ENCODE peak calls at places on chromosomes 7 and 10, in nine cellular contexts. F, R, N, A, W, M, B, T and J are unnamed samples.
A peak's percentile ranks its signal among the peaks of the same experiment; 100 is the strongest.

GRCh38 chr7:129569811-129570215 is 41.7 kb upstream of the NRF1 start:
- DNase-seq in F (no peak), R (no peak), N (no peak), A (peak; percentile 63), W (no peak), M (no peak), B (peak; percentile 55), T (no peak), J (peak; percentile 30)

GRCh38 chr10:59622320-59622901 is 87.2 kb downstream of the SLC16A9 start:
- DNase-seq in F (no peak), R (no peak), N (no peak), A (peak; percentile 67), W (peak; percentile 46), M (peak; percentile 88), B (peak; percentile 42), T (peak; percentile 61), J (peak; percentile 48)

GRCh38 chr7:73345538-73345937 is 17.6 kb downstream of the FKBP6 start:
- DNase-seq in F (no peak), R (no peak), N (no peak), A (no peak), W (no peak), M (no peak), B (no peak), T (no peak), J (no peak)

GRCh38 chr10:66167816-66168215 is 758.0 kb upstream of the LRRTM3 start:
- DNase-seq in F (no peak), R (no peak), N (peak; percentile 50), A (no peak), W (no peak), M (no peak), B (no peak), T (no peak), J (no peak)

GRCh38 chr7:111140091-111140870 is 49.4 kb downstream of the LRRN3 start:
- DNase-seq in F (no peak), R (no peak), N (no peak), A (no peak), W (no peak), M (no peak), B (no peak), T (no peak), J (no peak)

GRCh38 chr7:123747620-123748141 is 1.1 kb downstream of the WASL start:
- DNase-seq in F (peak; percentile 71), R (peak; percentile 67), N (peak; percentile 65), A (peak; percentile 39), W (peak; percentile 75), M (peak; percentile 83), B (peak; percentile 68), T (peak; percentile 75), J (peak; percentile 62)

GRCh38 chr7:130367088-130367755 is 13.1 kb upstream of the CPA1 start:
- DNase-seq in F (no peak), R (no peak), N (no peak), A (no peak), W (no peak), M (no peak), B (no peak), T (no peak), J (no peak)

GRCh38 chr7:121278120-121279021 is 50.4 kb upstream of the WNT16 start:
- DNase-seq in F (no peak), R (no peak), N (no peak), A (no peak), W (no peak), M (peak; percentile 20), B (no peak), T (no peak), J (no peak)

GRCh38 chr7:105487559-105488218 is 34.4 kb downstream of the PUS7 start:
- DNase-seq in F (no peak), R (no peak), N (no peak), A (no peak), W (peak; percentile 61), M (no peak), B (no peak), T (peak; percentile 21), J (no peak)

GRCh38 chr10:36464291-36464690 is 661.1 kb upstream of the ANKRD30A start:
- DNase-seq in F (no peak), R (no peak), N (no peak), A (no peak), W (no peak), M (no peak), B (no peak), T (no peak), J (no peak)

GRCh38 chr10:100981178-100981710 is 6.1 kb downstream of the MRPL43 start:
- DNase-seq in F (no peak), R (no peak), N (no peak), A (no peak), W (no peak), M (no peak), B (no peak), T (no peak), J (no peak)

GRCh38 chr10:128628252-128628651 is 502.0 kb upstream of the MKI67 start:
- DNase-seq in F (no peak), R (no peak), N (no peak), A (no peak), W (no peak), M (no peak), B (no peak), T (no peak), J (no peak)

GRCh38 chr7:65750511-65751344 is 122.1 kb upstream of the VKORC1L1 start:
- DNase-seq in F (peak; percentile 95), R (peak; percentile 92), N (peak; percentile 90), A (peak; percentile 60), W (peak; percentile 99), M (peak; percentile 96), B (peak; percentile 93), T (peak; percentile 93), J (peak; percentile 94)
- TF ChIP-seq POLR2AphosphoS5 in F (peak; percentile 82), R (peak; percentile 64), N (peak; percentile 7), A (peak; percentile 88), W (peak; percentile 94), M (peak; percentile 89), B (peak; percentile 80), T (peak; percentile 71), J (peak; percentile 73)

GRCh38 chr10:69239816-69240434 is 19.8 kb downstream of the HKDC1 start:
- DNase-seq in F (peak; percentile 62), R (no peak), N (no peak), A (no peak), W (no peak), M (no peak), B (no peak), T (no peak), J (no peak)

GRCh38 chr10:69239106-69239505 is 19.0 kb downstream of the HKDC1 start:
- DNase-seq in F (no peak), R (no peak), N (no peak), A (no peak), W (no peak), M (no peak), B (no peak), T (no peak), J (no peak)

GRCh38 chr10:69240455-69240854 is 20.3 kb downstream of the HKDC1 start:
- DNase-seq in F (peak; percentile 51), R (no peak), N (no peak), A (no peak), W (no peak), M (no peak), B (no peak), T (no peak), J (no peak)

GRCh38 chr10:69234447-69234846 is 14.3 kb downstream of the HKDC1 start:
- DNase-seq in F (no peak), R (no peak), N (no peak), A (no peak), W (no peak), M (no peak), B (no peak), T (no peak), J (no peak)

DNA sequence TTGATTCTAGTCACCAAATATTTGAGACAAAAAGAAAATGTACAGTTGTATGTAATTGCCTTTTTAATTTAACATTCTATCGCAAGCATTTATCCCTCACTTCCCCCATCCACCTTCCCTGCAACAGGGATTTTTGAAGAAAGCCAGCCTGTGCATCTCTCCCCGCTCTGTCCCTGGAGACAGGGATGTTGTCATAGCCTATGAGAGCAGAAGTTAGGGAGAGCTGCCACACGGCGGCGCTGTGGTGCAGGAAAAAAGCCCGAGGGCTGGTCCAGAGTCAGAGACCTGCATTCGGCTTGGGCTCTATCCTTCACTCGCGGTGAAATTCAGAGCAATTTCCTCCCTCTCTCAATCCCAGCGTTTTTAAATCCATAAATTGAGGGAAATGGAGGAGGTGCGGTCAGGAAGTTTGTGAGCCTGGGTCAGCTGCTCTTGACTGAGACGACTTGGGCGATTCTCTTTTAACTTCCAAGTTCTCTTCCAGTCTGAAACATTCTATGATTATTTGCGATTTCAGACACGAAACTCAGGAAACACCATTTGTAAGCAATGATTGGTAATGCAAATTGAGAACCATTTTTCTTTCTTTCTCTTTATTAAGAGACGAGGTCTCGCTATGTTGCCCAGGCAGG is 17.5 kb downstream of the HKDC1 start:
- DNase-seq in F (peak; percentile 93), R (peak; percentile 93), N (peak; percentile 89), A (peak; percentile 59), W (peak; percentile 87), M (peak; percentile 92), B (peak; percentile 92), T (peak; percentile 79), J (peak; percentile 90)
- TF ChIP-seq POLR2AphosphoS5 in F (no peak), R (peak; percentile 24), N (no peak), A (no peak), W (no peak), M (no peak), B (no peak), T (peak; percentile 71), J (no peak)

DNA sequence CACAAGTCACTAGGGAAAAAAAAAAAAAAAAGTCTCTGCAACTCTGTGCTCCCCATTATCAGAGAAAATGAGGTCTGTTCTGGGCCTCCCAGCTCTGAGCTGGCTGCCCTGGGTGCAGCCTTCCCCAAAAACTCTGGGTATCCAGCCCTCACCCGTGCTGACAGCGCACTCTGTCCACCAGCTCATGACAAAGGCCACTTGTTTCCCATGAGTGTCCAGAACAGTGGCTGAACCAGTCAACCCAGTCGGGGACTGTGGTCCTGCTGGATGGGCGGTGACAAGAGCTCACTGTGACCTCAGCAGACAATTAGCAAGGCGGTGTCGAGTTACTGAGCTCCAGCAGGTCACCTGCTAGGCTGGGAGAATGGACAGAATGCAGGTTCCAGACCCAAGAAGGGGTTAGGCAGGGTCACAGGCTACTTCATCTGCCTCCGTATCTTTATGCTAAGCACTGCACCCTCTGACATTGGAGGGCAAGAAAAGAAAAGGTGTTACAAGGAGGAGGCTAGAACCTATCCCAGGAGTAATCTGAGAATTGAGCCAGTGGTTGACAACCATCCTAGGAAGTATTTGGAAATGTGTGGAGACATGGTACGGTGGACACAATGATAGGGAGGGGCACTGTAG is 37.2 kb downstream of the DLG5 start:
- DNase-seq in F (no peak), R (no peak), N (peak; percentile 88), A (peak; percentile 80), W (no peak), M (peak; percentile 87), B (peak; percentile 74), T (peak; percentile 94), J (peak; percentile 89)
- TF ChIP-seq POLR2AphosphoS5 in F (no peak), R (no peak), N (peak; percentile 32), A (peak; percentile 66), W (no peak), M (no peak), B (no peak), T (peak; percentile 94), J (no peak)

DNA sequence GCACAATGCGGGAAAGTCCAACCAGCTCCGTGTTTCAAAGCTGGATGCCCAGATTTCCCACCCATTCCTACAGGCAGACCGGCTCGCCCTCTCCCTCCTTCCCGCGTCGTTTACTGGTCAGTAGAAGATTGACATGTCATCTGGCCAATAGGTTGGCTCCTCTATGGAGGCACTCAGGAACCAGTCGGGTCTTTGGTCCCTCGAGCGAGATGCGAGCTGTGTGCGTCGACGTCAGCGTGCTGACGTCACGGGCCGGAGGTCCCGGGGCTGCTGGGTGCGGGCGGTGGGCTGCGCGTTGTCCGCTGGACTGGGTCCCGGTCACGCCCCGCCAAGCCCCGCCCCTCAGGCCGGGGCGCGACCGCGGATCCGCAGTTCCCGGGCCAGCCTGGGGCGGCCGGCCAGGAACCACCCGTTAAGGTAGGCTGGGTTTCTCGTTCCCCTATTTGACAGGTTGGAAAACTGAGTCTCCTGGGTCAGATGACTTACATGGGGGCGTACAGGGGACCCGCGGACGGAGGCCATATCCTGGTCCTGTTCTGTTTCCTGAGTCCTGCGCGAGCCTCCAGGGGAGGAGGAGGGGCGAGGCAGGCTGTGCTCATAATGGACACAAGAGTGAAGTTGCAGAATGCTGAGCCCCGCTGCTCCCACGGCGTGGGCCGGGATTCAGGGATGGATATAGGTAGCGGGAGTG is at the start of gene STARD3NL:
- DNase-seq in F (peak; percentile 99), R (peak; percentile 98), N (peak; percentile 90), A (peak; percentile 100), W (peak; percentile 99), M (peak; percentile 100), B (peak; percentile 95), T (peak; percentile 99), J (peak; percentile 95)
- TF ChIP-seq POLR2AphosphoS5 in F (peak; percentile 65), R (peak; percentile 48), N (peak; percentile 42), A (peak; percentile 74), W (peak; percentile 91), M (peak; percentile 83), B (peak; percentile 70), T (peak; percentile 92), J (peak; percentile 34)